ENCODE peak calls at places on chromosome 13, in nine cellular contexts. B is stimulated activated CD8-positive, alpha-beta memory T cell treated with anti-CD3 and anti-CD28 coated beads, Interleukin-2, amount 100 ng/mL, for 48 hours; L is HT1080; I is activated CD8-positive, alpha-beta T cell treated with anti-CD3 and anti-CD28 coated beads for 36 hours; Q is colonic mucosa; M is HL-60; K is transverse colon; H is astrocyte of the cerebellum; O is T-helper 22 cell. W is an unnamed sample.

GRCh38 chr13:113770441-113770840 is 11.4 kb downstream of the TMEM255B start:
- DNase-seq in K (no peak), B (no peak), L (no peak), M (no peak), Q (no peak), O (no peak), H (no peak), I (no peak), W (no peak)

GRCh38 chr13:114309806-114310410 is 4.4 kb upstream of the CHAMP1 start:
- DNase-seq in O (no peak), H (no peak), L (no peak), M (no peak), I (no peak), K (no peak), B (no peak), Q (no peak), W (no peak)

GRCh38 chr13:24683833-24684599 is 3.8 kb downstream of the ATP12A start:
- DNase-seq in M (no peak), Q (peak), K (peak), O (peak), L (peak), H (no peak), B (peak), I (peak), W (peak)

GRCh38 chr13:42405665-42406390 is 133.9 kb downstream of the AKAP11 start:
- DNase-seq in M (no peak), B (peak), Q (no peak), O (peak), K (no peak), I (peak), H (no peak), L (peak), W (no peak)

GRCh38 chr13:107743523-107743922 is 471.8 kb downstream of the LIG4 start:
- DNase-seq in B (no peak), K (no peak), O (no peak), L (no peak), I (no peak), M (no peak), H (no peak), Q (no peak), W (no peak)

GRCh38 chr13:94620286-94620896 is 18.7 kb downstream of the GPR180 start:
- DNase-seq in I (peak), O (no peak), M (no peak), Q (no peak), K (no peak), B (no peak), L (no peak), H (no peak), W (no peak)

GRCh38 chr13:34411177-34411576 is 530.9 kb upstream of the NBEA start:
- DNase-seq in Q (no peak), O (no peak), K (no peak), I (no peak), L (no peak), M (no peak), H (no peak), B (no peak), W (no peak)

GRCh38 chr13:77810891-77811290 is 107.7 kb downstream of the EDNRB start:
- DNase-seq in O (no peak), H (no peak), M (no peak), K (no peak), Q (no peak), L (no peak), I (no peak), B (no peak), W (no peak)

GRCh38 chr13:74839656-74840055 is 642.3 kb downstream of the TBC1D4 start:
- DNase-seq in M (no peak), Q (no peak), H (no peak), L (peak), B (no peak), O (no peak), K (no peak), I (no peak), W (no peak)

GRCh38 chr13:77351326-77351725 is 24.4 kb upstream of the MYCBP2 start:
- DNase-seq in K (no peak), O (no peak), L (peak), Q (no peak), I (no peak), M (no peak), H (peak), B (no peak), W (no peak)

GRCh38 chr13:110254751-110255553 is 52.0 kb downstream of the COL4A1 start:
- DNase-seq in H (no peak), I (no peak), K (no peak), B (no peak), O (no peak), L (no peak), Q (peak), M (no peak), W (no peak)

GRCh38 chr13:98476538-98476966 is 100.4 kb downstream of the STK24 start:
- DNase-seq in K (peak), B (peak), Q (no peak), O (peak), M (peak), H (no peak), I (peak), L (peak), W (peak)

GRCh38 chr13:19596960-19597361 is 35.6 kb upstream of the TPTE2 start:
- DNase-seq in B (no peak), H (no peak), M (no peak), O (no peak), K (no peak), L (peak), I (peak), Q (no peak), W (no peak)

GRCh38 chr13:65488606-65489005 is 1741.5 kb downstream of the PCDH9 start:
- DNase-seq in M (no peak), H (no peak), K (no peak), Q (no peak), I (no peak), O (no peak), L (no peak), B (no peak), W (no peak)

GRCh38 chr13:76798037-76798436 is 88.2 kb downstream of the KCTD12 start:
- DNase-seq in H (no peak), L (no peak), B (no peak), K (no peak), Q (no peak), O (no peak), I (no peak), M (peak), W (no peak)

GRCh38 chr13:90302113-90302512 is 1045.4 kb upstream of the MIR17HG start:
- DNase-seq in B (no peak), M (no peak), O (no peak), L (peak), H (peak), I (no peak), Q (no peak), K (no peak), W (no peak)

GRCh38 chr13:19681517-19681916 is 48.1 kb downstream of the MPHOSPH8 start:
- DNase-seq in I (peak), B (no peak), L (no peak), H (no peak), O (no peak), M (no peak), Q (no peak), K (no peak), W (no peak)

GRCh38 chr13:114102521-114103288 is 29.7 kb downstream of the RASA3 start:
- DNase-seq in Q (no peak), L (no peak), K (peak), O (no peak), B (no peak), H (no peak), M (no peak), I (no peak), W (peak)

GRCh38 chr13:100636441-100636840 is 38.2 kb downstream of the TMTC4 start:
- DNase-seq in K (no peak), I (no peak), B (no peak), M (no peak), O (no peak), L (no peak), Q (no peak), H (no peak), W (no peak)

GRCh38 chr13:97855570-97855970 is 97.9 kb upstream of the IPO5 start:
- DNase-seq in M (peak), B (no peak), O (no peak), L (peak), Q (peak), H (peak), I (peak), K (peak), W (no peak)

GRCh38 chr13:114263590-114263989 is 17.8 kb upstream of the UPF3A start:
- DNase-seq in H (no peak), L (no peak), K (peak), M (no peak), B (no peak), I (no peak), O (no peak), Q (no peak), W (no peak)

GRCh38 chr13:24834902-24835510 is 71.0 kb downstream of the RNF17 start:
- DNase-seq in K (peak), O (no peak), B (no peak), L (no peak), H (no peak), Q (peak), I (no peak), M (no peak), W (no peak)

GRCh38 chr13:65913173-65913572 is 1317.0 kb downstream of the PCDH9 start:
- DNase-seq in H (peak), M (no peak), K (no peak), L (peak), O (no peak), B (no peak), I (no peak), Q (no peak), W (no peak)

GRCh38 chr13:78736142-78736541 is 77.2 kb upstream of the OBI1 start:
- DNase-seq in Q (no peak), O (no peak), I (no peak), H (no peak), K (no peak), B (no peak), L (peak), M (no peak), W (no peak)

GRCh38 chr13:24074687-24075086 is 85.8 kb upstream of the SPATA13 start:
- DNase-seq in O (no peak), Q (peak), L (peak), K (no peak), H (no peak), B (no peak), M (peak), I (no peak), W (no peak)

GRCh38 chr13:43786766-43787517 is at the start of gene ENOX1:
- DNase-seq in Q (peak), M (peak), K (peak), H (no peak), O (no peak), I (peak), B (peak), L (peak), W (no peak)

GRCh38 chr13:46389985-46390384 is 2.9 kb upstream of the RUBCNL start:
- DNase-seq in Q (peak), B (no peak), H (no peak), M (no peak), O (no peak), K (peak), L (peak), I (peak), W (no peak)

GRCh38 chr13:22642088-22642487 is 538.7 kb upstream of the SGCG start:
- DNase-seq in O (no peak), L (no peak), Q (no peak), K (no peak), I (no peak), B (no peak), M (no peak), H (no peak), W (no peak)

GRCh38 chr13:87999791-88000190 is 328.6 kb downstream of the SLITRK5 start:
- DNase-seq in I (no peak), B (no peak), M (no peak), O (no peak), Q (no peak), H (peak), L (peak), K (no peak), W (no peak)

GRCh38 chr13:28659611-28659970 is 661 bp downstream of the POMP start:
- DNase-seq in O (no peak), B (no peak), M (no peak), Q (no peak), K (no peak), H (peak), I (peak), L (peak), W (no peak)

GRCh38 chr13:77563110-77563509 is 27.6 kb downstream of the SCEL start:
- DNase-seq in H (peak), M (no peak), Q (no peak), K (no peak), I (no peak), O (no peak), B (no peak), L (peak), W (no peak)

GRCh38 chr13:112825071-112825470 is 135.2 kb downstream of the ATP11A start:
- DNase-seq in M (no peak), H (no peak), K (no peak), O (no peak), Q (no peak), I (no peak), L (no peak), B (no peak), W (no peak)

GRCh38 chr13:70390064-70390463 is 281.8 kb upstream of the KLHL1 start:
- DNase-seq in B (no peak), K (no peak), H (no peak), O (no peak), Q (no peak), I (no peak), L (no peak), M (no peak), W (no peak)

GRCh38 chr13:77919351-77920294 is 992 bp upstream of the EDNRB start:
- DNase-seq in B (no peak), Q (peak), I (peak), K (peak), H (no peak), L (no peak), O (no peak), M (no peak), W (no peak)

GRCh38 chr13:113083022-113083373 is 22.6 kb upstream of the F7 start:
- DNase-seq in K (no peak), B (no peak), O (no peak), Q (no peak), M (no peak), I (no peak), L (no peak), H (no peak), W (no peak)

GRCh38 chr13:110233181-110233641 is 73.7 kb downstream of the COL4A1 start:
- DNase-seq in K (no peak), Q (no peak), B (no peak), L (no peak), O (no peak), M (no peak), H (peak), I (no peak), W (no peak)

GRCh38 chr13:33379597-33379996 is 94.0 kb upstream of the STARD13 start:
- DNase-seq in K (no peak), Q (no peak), I (no peak), H (no peak), M (no peak), B (no peak), L (no peak), O (no peak), W (no peak)

W was measured in T-helper 9 cell.